ENCODE peak calls at places on chromosomes 12 and 14, in five cellular contexts. One of them, this sample, is unnamed.

GRCh38 chr12:87185367-87185766 is 843.8 kb downstream of the C12orf50 start:
- DNase-seq in A549: no peak
- DNase-seq in CD8-positive, alpha-beta memory T cell: no peak
- DNase-seq in GM20000: no peak
- DNase-seq in ascending aorta: no peak
- DNase-seq in this sample: no peak

GRCh38 chr12:19458733-19459132 is 19.4 kb downstream of the AEBP2 start:
- DNase-seq in A549: no peak
- DNase-seq in CD8-positive, alpha-beta memory T cell: no peak
- DNase-seq in GM20000: no peak
- DNase-seq in ascending aorta: no peak
- DNase-seq in this sample: no peak

GRCh38 chr12:88325076-88325827 is 183.1 kb downstream of the TMTC3 start:
- DNase-seq in A549: peak
- DNase-seq in CD8-positive, alpha-beta memory T cell: no peak
- DNase-seq in GM20000: no peak
- DNase-seq in ascending aorta: no peak
- DNase-seq in this sample: no peak

GRCh38 chr14:104388631-104389325 is 190.8 kb upstream of the C14orf180 start:
- DNase-seq in A549: no peak
- DNase-seq in CD8-positive, alpha-beta memory T cell: no peak
- DNase-seq in GM20000: no peak
- DNase-seq in ascending aorta: no peak
- DNase-seq in this sample: no peak

GRCh38 chr12:131489718-131490117 is 221.2 kb upstream of the SFSWAP start:
- DNase-seq in A549: no peak
- DNase-seq in CD8-positive, alpha-beta memory T cell: no peak
- DNase-seq in GM20000: no peak
- DNase-seq in ascending aorta: no peak
- DNase-seq in this sample: no peak

GRCh38 chr12:32482226-32482625 is 82.9 kb downstream of the FGD4 start:
- DNase-seq in A549: no peak
- DNase-seq in CD8-positive, alpha-beta memory T cell: no peak
- DNase-seq in GM20000: peak
- DNase-seq in ascending aorta: no peak
- DNase-seq in this sample: no peak

GRCh38 chr12:130737731-130738130 is 21.6 kb upstream of the RIMBP2 start:
- DNase-seq in A549: no peak
- DNase-seq in CD8-positive, alpha-beta memory T cell: no peak
- DNase-seq in GM20000: no peak
- DNase-seq in ascending aorta: no peak
- DNase-seq in this sample: no peak

GRCh38 chr12:12606793-12607589 is 4.7 kb upstream of the CREBL2 start:
- DNase-seq in A549: no peak
- DNase-seq in CD8-positive, alpha-beta memory T cell: no peak
- DNase-seq in GM20000: peak
- DNase-seq in ascending aorta: no peak
- DNase-seq in this sample: peak

GRCh38 chr12:118900954-118901353 is 80.4 kb upstream of the SRRM4 start:
- DNase-seq in A549: no peak
- DNase-seq in CD8-positive, alpha-beta memory T cell: no peak
- DNase-seq in GM20000: no peak
- DNase-seq in ascending aorta: no peak
- DNase-seq in this sample: no peak

GRCh38 chr14:105412768-105413541 is 6.7 kb upstream of the MTA1 start:
- DNase-seq in A549: no peak
- DNase-seq in CD8-positive, alpha-beta memory T cell: no peak
- DNase-seq in GM20000: no peak
- DNase-seq in ascending aorta: no peak
- DNase-seq in this sample: no peak

GRCh38 chr12:66066929-66067281 is 63.6 kb downstream of the LLPH start:
- DNase-seq in A549: no peak
- DNase-seq in CD8-positive, alpha-beta memory T cell: no peak
- DNase-seq in GM20000: no peak
- DNase-seq in ascending aorta: no peak
- DNase-seq in this sample: no peak

GRCh38 chr12:4251228-4251891 is 22.2 kb upstream of the CCND2 start:
- DNase-seq in A549: no peak
- DNase-seq in CD8-positive, alpha-beta memory T cell: no peak
- DNase-seq in GM20000: no peak
- DNase-seq in ascending aorta: no peak
- DNase-seq in this sample: no peak

GRCh38 chr14:104388011-104388521 is 191.5 kb upstream of the C14orf180 start:
- DNase-seq in A549: no peak
- DNase-seq in CD8-positive, alpha-beta memory T cell: no peak
- DNase-seq in GM20000: no peak
- DNase-seq in ascending aorta: no peak
- DNase-seq in this sample: no peak

GRCh38 chr12:101015021-101015420 is 195.0 kb downstream of the SLC5A8 start:
- DNase-seq in A549: no peak
- DNase-seq in CD8-positive, alpha-beta memory T cell: no peak
- DNase-seq in GM20000: no peak
- DNase-seq in ascending aorta: no peak
- DNase-seq in this sample: no peak

GRCh38 chr14:32083315-32083624 is 6.2 kb downstream of the ARHGAP5 start:
- DNase-seq in A549: no peak
- DNase-seq in CD8-positive, alpha-beta memory T cell: no peak
- DNase-seq in GM20000: no peak
- DNase-seq in ascending aorta: no peak
- DNase-seq in this sample: no peak

GRCh38 chr12:80864046-80864735 is 73.5 kb downstream of the LIN7A start:
- DNase-seq in A549: no peak
- DNase-seq in CD8-positive, alpha-beta memory T cell: no peak
- DNase-seq in GM20000: no peak
- DNase-seq in ascending aorta: no peak
- DNase-seq in this sample: no peak

GRCh38 chr14:101193845-101194355 is 290.4 kb upstream of the RTL1 start:
- DNase-seq in A549: no peak
- DNase-seq in CD8-positive, alpha-beta memory T cell: no peak
- DNase-seq in GM20000: no peak
- DNase-seq in ascending aorta: no peak
- DNase-seq in this sample: no peak

GRCh38 chr12:121580959-121581680 is at the start of gene KDM2B:
- DNase-seq in A549: no peak
- DNase-seq in CD8-positive, alpha-beta memory T cell: no peak
- DNase-seq in GM20000: no peak
- DNase-seq in ascending aorta: no peak
- DNase-seq in this sample: peak

GRCh38 chr12:111775205-111776193 is 8.8 kb downstream of the ALDH2 start:
- DNase-seq in A549: no peak
- DNase-seq in CD8-positive, alpha-beta memory T cell: no peak
- DNase-seq in GM20000: peak
- DNase-seq in ascending aorta: peak
- DNase-seq in this sample: peak